ENCODE peak calls at places on chromosomes 2 and 18, in four cellular contexts. One of them, this sample, is unnamed.

GRCh38 chr2:162123806-162124758 is 28.0 kb downstream of the GCG start:
- DNase-seq in GM12865: peak; percentile 76
- DNase-seq in GM13976: peak; percentile 62
- DNase-seq in A673: peak; percentile 73
- DNase-seq in this sample: no peak

GRCh38 chr18:73007195-73007934 is 139.6 kb upstream of the NETO1 start:
- DNase-seq in GM13976: peak; percentile 14
- DNase-seq in A673: no peak
- DNase-seq in GM12865: peak; percentile 11
- DNase-seq in this sample: no peak

GRCh38 chr2:42964444-42965081 is 172.2 kb upstream of the HAAO start:
- DNase-seq in A673: no peak
- DNase-seq in GM12865: no peak
- DNase-seq in GM13976: no peak
- DNase-seq in this sample: no peak

GRCh38 chr2:215921884-215922283 is 91.5 kb downstream of the MREG start:
- DNase-seq in GM13976: no peak
- DNase-seq in A673: no peak
- DNase-seq in GM12865: no peak
- DNase-seq in this sample: peak; percentile 7

GRCh38 chr2:88170472-88170892 is 336 bp downstream of the THNSL2 start:
- DNase-seq in A673: no peak
- DNase-seq in GM13976: no peak
- DNase-seq in GM12865: no peak
- DNase-seq in this sample: no peak

GRCh38 chr18:63363951-63364350 is 3.1 kb downstream of the KDSR start:
- DNase-seq in GM12865: peak; percentile 7
- DNase-seq in GM13976: no peak
- DNase-seq in A673: no peak
- DNase-seq in this sample: peak; percentile 49

GRCh38 chr2:9984861-9985480 is 33.5 kb downstream of the GRHL1 start:
- DNase-seq in GM12865: no peak
- DNase-seq in A673: no peak
- DNase-seq in GM13976: no peak
- DNase-seq in this sample: no peak

GRCh38 chr18:12256946-12257345 is 2.8 kb downstream of the CIDEA start:
- DNase-seq in GM13976: no peak
- DNase-seq in A673: peak; percentile 34
- DNase-seq in GM12865: no peak
- DNase-seq in this sample: no peak

GRCh38 chr2:66919286-66919685 is 477.8 kb upstream of the ETAA1 start:
- DNase-seq in A673: peak; percentile 54
- DNase-seq in GM12865: no peak
- DNase-seq in GM13976: no peak
- DNase-seq in this sample: no peak

GRCh38 chr18:24185805-24186204 is 46.9 kb downstream of the CABYR start:
- DNase-seq in GM13976: no peak
- DNase-seq in GM12865: no peak
- DNase-seq in A673: no peak
- DNase-seq in this sample: no peak

GRCh38 chr2:47313141-47313691 is 89.7 kb upstream of the MSH2 start:
- DNase-seq in GM12865: no peak
- DNase-seq in GM13976: no peak
- DNase-seq in A673: no peak
- DNase-seq in this sample: no peak
- TF ChIP-seq CTCF in GM12865: no peak
- TF ChIP-seq CTCF in GM13976: no peak
- TF ChIP-seq CTCF in A673: no peak
- TF ChIP-seq CTCF in this sample: no peak

DNA sequence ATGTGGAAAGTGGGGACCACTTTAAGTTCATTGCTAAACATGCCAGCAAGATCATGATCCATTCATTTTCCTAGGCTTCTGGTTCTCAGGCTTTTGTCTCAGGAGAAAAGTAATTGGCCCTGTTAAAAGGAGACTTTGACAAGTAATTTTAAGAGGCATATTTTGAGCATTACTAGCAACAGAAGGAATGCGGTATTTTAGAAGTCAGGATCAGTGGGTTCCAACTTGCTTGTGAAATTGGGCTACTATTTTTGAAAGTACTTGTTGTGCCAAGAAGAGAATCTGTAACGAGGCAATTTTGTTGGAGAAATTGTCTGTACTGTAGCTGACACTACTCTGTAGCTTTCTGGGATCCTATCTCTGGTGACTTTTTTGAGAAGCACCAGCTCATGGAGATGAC is 59.4 kb downstream of the CERS6 start:
- DNase-seq in GM13976: no peak
- DNase-seq in A673: peak; percentile 11
- DNase-seq in GM12865: no peak
- DNase-seq in this sample: no peak
- TF ChIP-seq CTCF in GM13976: no peak
- TF ChIP-seq CTCF in A673: no peak
- TF ChIP-seq CTCF in GM12865: no peak
- TF ChIP-seq CTCF in this sample: no peak

GRCh38 chr18:57906852-57907251 is 103.7 kb upstream of the ATP8B1 start:
- DNase-seq in A673: no peak
- DNase-seq in GM12865: no peak
- DNase-seq in GM13976: no peak
- DNase-seq in this sample: no peak
- TF ChIP-seq CTCF in A673: peak; percentile 33
- TF ChIP-seq CTCF in GM12865: no peak
- TF ChIP-seq CTCF in GM13976: no peak
- TF ChIP-seq CTCF in this sample: no peak

GRCh38 chr2:233096006-233096405 is 35.9 kb downstream of the INPP5D start:
- DNase-seq in GM12865: no peak
- DNase-seq in A673: no peak
- DNase-seq in GM13976: no peak
- DNase-seq in this sample: no peak

GRCh38 chr2:233100192-233100998 is 40.3 kb downstream of the INPP5D start:
- DNase-seq in GM13976: peak; percentile 71
- DNase-seq in GM12865: peak; percentile 92
- DNase-seq in A673: no peak
- DNase-seq in this sample: peak; percentile 94

GRCh38 chr2:233094614-233095013 is 34.5 kb downstream of the INPP5D start:
- DNase-seq in A673: peak; percentile 52
- DNase-seq in GM12865: no peak
- DNase-seq in GM13976: no peak
- DNase-seq in this sample: no peak

GRCh38 chr2:233101826-233102225 is 41.7 kb downstream of the INPP5D start:
- DNase-seq in GM12865: no peak
- DNase-seq in GM13976: no peak
- DNase-seq in A673: no peak
- DNase-seq in this sample: no peak

DNA sequence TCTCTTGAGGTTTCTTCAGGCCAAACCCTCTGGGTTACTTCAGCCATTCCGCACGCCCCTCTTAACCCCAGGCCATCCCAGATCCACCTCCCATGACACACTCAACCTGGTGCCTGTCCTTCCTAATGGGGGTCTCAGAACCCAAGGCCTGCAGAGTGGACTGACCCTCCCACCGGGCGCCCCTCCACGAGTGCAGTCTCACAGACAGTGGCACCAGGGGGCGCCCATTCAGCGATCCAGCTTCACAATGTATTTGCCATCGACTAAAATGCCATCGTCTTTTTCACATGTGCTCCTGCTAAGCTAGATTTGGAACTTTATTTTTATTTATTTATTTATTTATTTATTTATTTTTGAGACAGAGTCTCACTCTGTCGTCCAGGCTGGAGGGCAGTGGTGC is 38.5 kb downstream of the INPP5D start:
- DNase-seq in GM12865: no peak
- DNase-seq in GM13976: no peak
- DNase-seq in A673: peak; percentile 68
- DNase-seq in this sample: no peak
- TF ChIP-seq CTCF in GM12865: no peak
- TF ChIP-seq CTCF in GM13976: peak; percentile 19
- TF ChIP-seq CTCF in A673: peak; percentile 81
- TF ChIP-seq CTCF in this sample: no peak